ENCODE peak calls at places on chromosomes 13 and 19, in four cellular contexts. R is H1, P is IMR-90, X is heart left ventricle. A is an unnamed sample.

GRCh38 chr13:71870036-71870435 is 3.0 kb upstream of the DACH1 start:
- DNase-seq in R (no peak), P (no peak), X (no peak), A (no peak)

GRCh38 chr19:46718934-46719551 is 2.1 kb upstream of the PRKD2 start:
- DNase-seq in R (no peak), P (no peak), X (no peak), A (peak)

GRCh38 chr13:92767468-92767867 is 459.1 kb upstream of the GPC6 start:
- DNase-seq in R (no peak), P (no peak), X (no peak), A (no peak)

GRCh38 chr13:59931621-59932020 is 232.1 kb downstream of the DIAPH3 start:
- DNase-seq in R (no peak), P (peak), X (no peak), A (no peak)

GRCh38 chr13:88248393-88248792 is 577.2 kb downstream of the SLITRK5 start:
- DNase-seq in R (no peak), P (no peak), X (no peak), A (no peak)

GRCh38 chr13:110149036-110149435 is 157.9 kb downstream of the COL4A1 start:
- DNase-seq in R (no peak), P (no peak), X (no peak), A (peak)

GRCh38 chr13:91768746-91769145 is 370.3 kb downstream of the GPC5 start:
- DNase-seq in R (no peak), P (no peak), X (no peak), A (no peak)

GRCh38 chr13:101417043-101417406 is 717 bp upstream of the NALCN start:
- DNase-seq in R (no peak), P (peak), X (no peak), A (no peak)

GRCh38 chr19:33110201-33110910 is 21.6 kb upstream of the WDR88 start:
- DNase-seq in R (no peak), P (peak), X (no peak), A (no peak)

GRCh38 chr19:1873524-1874473 is 10.4 kb upstream of the KLF16 start:
- DNase-seq in R (no peak), P (no peak), X (peak), A (peak)

GRCh38 chr19:1872807-1873523 is 9.6 kb upstream of the KLF16 start:
- DNase-seq in R (no peak), P (no peak), X (no peak), A (no peak)

GRCh38 chr19:1871630-1872029 is 8.3 kb upstream of the KLF16 start:
- DNase-seq in R (no peak), P (no peak), X (no peak), A (peak)

GRCh38 chr19:1874554-1875185 is 10.6 kb downstream of the ABHD17A start:
- DNase-seq in R (no peak), P (no peak), X (no peak), A (no peak)

GRCh38 chr19:1875646-1876493 is 9.4 kb downstream of the ABHD17A start:
- DNase-seq in R (peak), P (peak), X (peak), A (peak)
- TF ChIP-seq POLR2A in R (no peak), P (peak), X (peak), A (peak)

GRCh38 chr19:40411958-40412499 is 1.1 kb downstream of the PRX start:
- DNase-seq in R (no peak), P (no peak), X (no peak), A (no peak)
- H3K4me3 ChIP-seq in R (no peak), P (no peak), X (no peak), A (no peak)

DNA sequence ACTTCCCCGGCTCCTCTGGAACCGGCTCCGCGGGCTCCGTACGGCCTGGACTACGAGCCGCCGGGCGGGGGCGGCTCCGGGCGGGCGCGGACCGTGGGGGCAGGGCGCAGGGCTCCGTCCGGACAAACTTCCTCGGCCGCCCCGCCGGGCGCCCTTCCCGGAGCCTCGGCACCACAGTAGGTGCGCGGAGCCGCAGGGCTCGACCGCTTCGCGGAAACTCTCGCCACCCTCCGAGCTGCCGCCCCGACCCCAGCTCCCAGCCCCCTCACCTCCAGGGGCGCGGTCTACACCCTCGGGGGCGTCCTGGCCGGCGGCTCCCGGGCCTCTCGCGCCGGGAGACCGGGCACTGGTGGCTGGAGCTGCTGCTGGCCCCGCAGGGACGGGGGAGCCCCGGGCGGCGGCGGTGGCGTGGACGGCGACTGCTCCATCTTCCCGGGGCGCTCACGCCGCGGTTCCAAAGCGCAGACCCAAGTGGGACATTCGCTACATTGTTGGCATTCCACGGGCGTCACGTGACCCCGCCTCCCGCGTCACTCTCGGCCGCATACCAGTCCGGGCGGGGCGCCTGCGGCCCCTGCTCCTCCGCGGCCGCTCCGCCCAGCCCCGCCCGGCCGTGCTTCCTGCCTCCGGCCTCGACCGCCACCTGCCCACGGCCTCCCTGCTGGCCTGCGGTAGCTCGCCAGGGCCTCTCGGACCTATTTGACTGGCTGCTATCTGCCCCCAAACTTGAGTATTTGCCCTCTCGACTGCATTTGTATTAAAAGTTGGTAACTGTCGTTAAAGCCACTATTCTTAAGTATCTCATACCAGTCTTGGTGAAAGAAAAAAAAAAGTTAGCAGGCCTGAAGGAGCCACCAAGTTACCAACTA is at the start of gene LATS2:
- DNase-seq in R (peak), P (peak), X (peak), A (peak)
- TF ChIP-seq CTCF in R (no peak), P (peak), X (no peak), A (peak)

GRCh38 chr19:58386576-58387337 is at the start of gene RPS5:
- DNase-seq in R (peak), P (peak), X (peak), A (peak)
- TF ChIP-seq POLR2A in R (peak), P (peak), X (peak), A (peak)

DNA sequence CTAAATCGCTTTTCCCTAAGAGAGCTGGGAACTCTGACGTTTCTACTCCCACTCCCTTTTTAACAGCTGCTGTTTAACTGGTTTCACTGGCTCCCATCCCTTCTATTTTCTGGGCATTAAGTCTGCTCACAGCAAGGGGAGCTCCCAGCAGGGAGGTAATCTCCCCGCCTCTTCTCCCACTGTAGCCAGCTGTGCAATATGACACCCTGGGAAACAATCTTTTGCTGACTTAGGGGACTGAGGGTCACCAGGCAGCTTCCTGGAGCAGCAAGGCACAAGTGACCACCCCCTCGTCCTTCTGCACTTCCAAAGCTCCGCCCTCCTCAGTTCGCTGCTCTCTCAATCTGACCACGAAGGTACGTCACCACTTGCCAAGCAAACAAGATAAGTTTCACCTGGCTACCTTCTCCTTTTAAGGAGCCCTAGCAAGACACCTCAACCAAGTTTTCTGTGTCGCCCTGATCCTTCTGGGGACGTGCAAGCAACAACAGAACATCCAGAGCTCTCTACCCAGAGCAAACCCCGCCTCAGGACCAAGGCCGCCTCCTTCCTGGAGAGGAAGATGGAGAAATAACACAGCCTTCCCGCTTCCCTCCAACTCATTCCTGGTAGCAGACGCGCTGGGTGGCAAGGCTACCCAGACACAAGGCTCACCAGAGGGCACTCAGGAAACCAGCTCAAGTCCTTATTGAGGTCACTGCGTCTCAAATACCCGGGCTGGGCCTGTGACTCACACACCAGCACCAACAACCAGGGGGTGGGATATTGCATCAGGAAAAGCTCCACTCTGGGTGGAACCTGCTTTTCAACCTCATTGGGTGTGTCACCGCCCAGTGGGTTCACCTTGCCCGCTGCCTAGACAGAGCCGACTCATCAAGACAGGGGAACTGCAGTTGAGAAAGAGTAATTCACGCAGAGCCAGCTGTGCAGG is 92.4 kb downstream of the STK24 start:
- DNase-seq in R (peak), P (peak), X (peak), A (peak)
- H3K4me3 ChIP-seq in R (peak), P (no peak), X (no peak), A (no peak)

GRCh38 chr13:63026285-63026797 is 1610.7 kb upstream of the PCDH20 start:
- DNase-seq in R (no peak), P (no peak), X (no peak), A (no peak)

GRCh38 chr13:63025741-63026140 is 1610.1 kb upstream of the PCDH20 start:
- DNase-seq in R (no peak), P (no peak), X (no peak), A (no peak)

DNA sequence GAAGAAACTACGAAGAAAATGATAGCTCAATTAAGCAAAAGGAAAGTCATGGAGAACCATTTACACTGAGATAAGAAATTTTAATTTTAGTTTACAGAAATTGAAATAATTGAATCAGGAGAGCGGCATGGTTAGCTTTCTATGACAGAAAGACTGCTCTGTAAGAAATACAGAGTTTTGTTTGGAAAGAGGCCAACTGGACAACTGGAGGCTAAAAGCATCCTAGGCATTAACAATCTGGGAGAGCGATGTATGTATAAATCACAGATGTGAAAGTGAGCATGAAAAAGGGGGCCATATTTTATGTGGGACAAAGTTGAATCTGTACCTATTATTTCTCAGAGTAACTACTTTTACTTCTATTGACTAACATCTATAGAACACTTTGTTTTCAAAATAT is 1608.8 kb upstream of the PCDH20 start:
- DNase-seq in R (no peak), P (peak), X (no peak), A (no peak)
- TF ChIP-seq CTCF in R (no peak), P (no peak), X (no peak), A (no peak)

GRCh38 chr13:26953273-26953672 is 192.7 kb upstream of the GPR12 start:
- DNase-seq in R (no peak), P (no peak), X (no peak), A (no peak)
- TF ChIP-seq POLR2A in R (no peak), P (no peak), X (no peak), A (no peak)

GRCh38 chr13:112744306-112745021 is 54.6 kb downstream of the ATP11A start:
- DNase-seq in R (no peak), P (peak), X (no peak), A (no peak)
- H3K4me3 ChIP-seq in R (no peak), P (no peak), X (no peak), A (no peak)